ENCODE peak calls at places on chromosomes 1 and 21, in six cellular contexts. P is choroid plexus epithelial cell, Z is HCT116, E is D721Med, K is thoracic aorta, T is progenitor cell of endocrine pancreas. M is an unnamed sample.

GRCh38 chr1:66415326-66415725 is 118.6 kb upstream of the SGIP1 start:
- DNase-seq in Z (no peak), E (no peak), P (no peak), T (no peak), K (no peak), M (no peak)

GRCh38 chr1:159941867-159942560 is 3.4 kb downstream of the IGSF9 start:
- DNase-seq in E (peak), T (no peak), Z (no peak), K (no peak), P (no peak), M (no peak)

GRCh38 chr1:70140343-70140742 is 65.0 kb downstream of the LRRC40 start:
- DNase-seq in E (no peak), K (no peak), P (peak), T (no peak), Z (no peak), M (no peak)

GRCh38 chr1:20701847-20702246 is 16.0 kb downstream of the KIF17 start:
- DNase-seq in Z (no peak), K (no peak), E (no peak), T (no peak), P (no peak), M (no peak)

GRCh38 chr1:83813571-83813970 is 185.4 kb downstream of the TTLL7 start:
- DNase-seq in Z (no peak), T (no peak), E (no peak), P (no peak), K (no peak), M (no peak)

GRCh38 chr1:159211331-159212136 is 6.9 kb downstream of the ACKR1 start:
- DNase-seq in T (peak), K (no peak), P (peak), E (no peak), Z (peak), M (peak)

GRCh38 chr1:160664573-160665051 is 17.8 kb upstream of the SLAMF1 start:
- DNase-seq in P (no peak), E (no peak), Z (no peak), T (no peak), K (no peak), M (peak)

GRCh38 chr1:59522925-59523505 is 226.1 kb downstream of the FGGY start:
- DNase-seq in E (no peak), P (peak), T (no peak), Z (no peak), K (no peak), M (no peak)

GRCh38 chr1:97489834-97490233 is 431.0 kb downstream of the DPYD start:
- DNase-seq in K (no peak), P (peak), E (no peak), T (no peak), Z (no peak), M (no peak)

GRCh38 chr1:205481629-205482071 is 22.8 kb upstream of the CDK18 start:
- DNase-seq in T (no peak), Z (no peak), K (no peak), E (peak), P (no peak), M (peak)

GRCh38 chr1:237877628-237878027 is 13.1 kb downstream of the ZP4 start:
- DNase-seq in Z (no peak), T (no peak), E (no peak), K (no peak), P (no peak), M (no peak)
- TF ChIP-seq CTCF in Z (no peak), T (no peak), E (no peak), K (no peak), P (no peak), M (no peak)

GRCh38 chr21:17900281-17900989 is 81.3 kb upstream of the C21orf91 start:
- DNase-seq in E (no peak), Z (no peak), P (no peak), K (no peak), T (no peak), M (peak)
- TF ChIP-seq CTCF in E (no peak), Z (no peak), P (no peak), K (no peak), T (no peak), M (no peak)

DNA sequence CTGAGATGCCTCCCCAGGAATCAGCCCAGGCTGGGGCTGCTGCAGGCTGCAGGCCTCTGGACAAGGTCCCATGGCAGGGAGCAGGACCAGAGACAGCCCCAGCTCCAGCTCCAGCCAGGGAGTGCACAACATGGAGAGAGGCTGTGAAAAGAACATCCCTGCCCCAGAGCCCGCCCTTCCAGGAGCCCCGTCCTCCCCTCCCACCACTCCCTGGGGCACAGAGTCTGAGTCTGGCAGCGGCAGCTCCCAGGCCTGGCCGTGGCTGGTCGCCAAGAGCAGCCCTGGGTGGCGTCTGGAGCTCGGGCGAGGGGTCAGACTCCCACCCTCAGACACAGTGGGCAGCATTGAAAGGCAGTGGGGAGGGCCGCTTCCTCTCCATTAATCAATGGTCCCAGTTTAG is 37.8 kb downstream of the MEGF6 start:
- DNase-seq in K (no peak), T (no peak), P (no peak), E (no peak), Z (no peak), M (no peak)
- TF ChIP-seq CTCF in K (no peak), T (no peak), P (no peak), E (no peak), Z (no peak), M (no peak)

DNA sequence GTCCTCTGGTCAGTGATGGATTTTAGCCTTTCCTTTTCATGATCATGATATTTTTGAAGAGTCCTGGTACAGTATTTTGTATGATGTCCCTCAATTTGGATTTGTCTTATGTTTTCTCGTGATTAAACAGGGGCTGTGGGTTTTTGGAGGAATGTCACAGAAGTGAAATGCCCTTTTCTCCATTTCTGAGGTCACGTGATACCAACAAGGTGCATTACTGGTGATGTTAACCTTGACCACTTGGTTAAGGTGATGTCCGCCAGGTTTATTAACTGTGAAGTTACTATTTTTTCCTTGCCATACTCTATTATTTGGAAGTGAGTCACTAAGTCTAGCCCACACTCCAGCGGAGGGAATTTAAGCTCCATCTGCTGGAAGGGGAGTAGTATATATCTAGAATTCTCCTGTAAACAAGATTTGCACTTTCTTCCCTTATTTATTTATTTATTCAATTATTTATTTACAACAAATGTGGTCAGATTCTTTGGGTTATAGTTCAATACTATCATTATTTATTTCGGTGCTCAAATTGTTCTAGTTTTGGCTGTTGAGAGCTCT is 123.4 kb downstream of the HIVEP3 start:
- DNase-seq in T (no peak), E (no peak), Z (peak), K (no peak), P (peak), M (no peak)
- TF ChIP-seq CTCF in T (no peak), E (peak), Z (peak), K (no peak), P (peak), M (no peak)

DNA sequence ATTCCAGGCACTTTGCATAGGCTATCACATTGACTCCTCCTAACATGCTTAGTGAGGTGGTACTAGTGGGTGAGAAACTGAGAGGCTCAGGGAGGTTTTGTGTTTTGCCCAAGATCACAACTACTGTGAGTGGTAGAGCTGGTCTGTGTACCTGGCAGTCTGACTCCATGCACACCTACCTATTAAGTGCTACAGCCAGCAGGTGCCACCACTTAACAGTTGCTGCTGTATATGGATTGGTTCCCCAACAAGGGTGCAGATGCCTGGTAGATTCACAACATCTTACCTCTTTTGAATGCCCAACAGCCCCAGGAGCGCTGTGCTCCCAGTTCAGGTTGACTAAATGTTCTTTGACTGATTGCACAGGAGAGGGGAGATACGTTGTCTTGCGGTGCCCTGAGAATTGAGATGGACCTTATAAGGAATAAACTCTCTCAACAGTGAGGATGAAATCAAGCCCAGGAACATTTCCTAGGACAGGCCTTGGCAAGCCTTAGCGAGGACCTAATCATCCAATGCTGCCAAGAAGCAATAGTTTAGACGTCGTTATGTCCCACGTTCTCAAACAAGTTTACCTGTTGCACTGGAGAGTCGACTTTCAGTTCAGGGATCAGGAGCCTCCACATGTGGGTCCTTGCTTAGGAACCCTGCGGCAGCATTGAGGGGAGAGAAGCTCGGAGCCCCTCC is 78.9 kb upstream of the F3 start:
- DNase-seq in Z (no peak), E (no peak), K (no peak), P (no peak), T (no peak), M (no peak)
- TF ChIP-seq CTCF in Z (no peak), E (no peak), K (no peak), P (no peak), T (no peak), M (no peak)

GRCh38 chr1:241077386-241078147 is 279.4 kb downstream of the RGS7 start:
- DNase-seq in P (no peak), T (no peak), Z (no peak), E (no peak), K (no peak), M (no peak)
- TF ChIP-seq CTCF in P (no peak), T (no peak), Z (no peak), E (no peak), K (no peak), M (no peak)

GRCh38 chr1:31617917-31618746 is 643 bp downstream of the HCRTR1 start:
- DNase-seq in T (peak), Z (no peak), P (peak), K (no peak), E (peak), M (peak)
- TF ChIP-seq CTCF in T (peak), Z (peak), P (peak), K (peak), E (peak), M (peak)

DNA sequence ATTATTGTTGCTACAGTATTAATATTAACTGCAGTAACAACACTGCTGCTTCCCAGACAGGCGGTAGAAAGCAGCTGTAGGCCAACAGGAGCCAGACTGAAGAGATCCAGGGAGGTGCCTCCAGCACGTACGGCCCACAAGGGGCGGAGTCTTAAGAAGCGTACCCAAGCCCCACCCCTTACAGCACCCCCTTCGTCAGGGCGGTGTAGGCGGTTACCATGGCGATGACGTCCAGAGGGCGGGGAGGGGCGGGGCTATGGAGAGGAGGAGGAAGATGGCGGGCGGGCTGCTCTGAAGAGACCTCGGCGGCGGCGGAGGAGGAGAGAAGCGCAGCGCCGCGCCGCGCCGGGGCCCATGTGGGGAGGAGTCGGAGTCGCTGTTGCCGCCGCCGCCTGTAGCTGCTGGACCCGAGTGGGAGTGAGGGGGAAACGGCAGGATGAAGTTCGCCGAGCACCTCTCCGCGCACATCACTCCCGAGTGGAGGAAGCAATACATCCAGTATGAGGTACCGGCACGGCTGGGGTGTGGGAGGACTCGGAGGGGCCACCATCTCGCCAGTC is at the start of gene XPR1:
- DNase-seq in Z (peak), T (peak), E (peak), P (peak), K (peak), M (peak)
- TF ChIP-seq CTCF in Z (no peak), T (no peak), E (peak), P (peak), K (peak), M (no peak)